ENCODE peak calls at places on chromosomes 12 and 14, in four cellular contexts. H, I, B and K are unnamed samples.

GRCh38 chr12:79183003-79183402 is 318.4 kb downstream of the SYT1 start:
- DNase-seq in H (no peak), I (no peak), B (no peak), K (no peak)

GRCh38 chr14:69877492-69877891 is 1.7 kb upstream of the SMOC1 start:
- DNase-seq in H (no peak), I (no peak), B (no peak), K (no peak)

GRCh38 chr14:68392393-68393085 is 400.3 kb downstream of the ZFP36L1 start:
- DNase-seq in H (peak), I (peak), B (no peak), K (no peak)

GRCh38 chr14:65142429-65142828 is 40.1 kb upstream of the MAX start:
- DNase-seq in H (no peak), I (no peak), B (no peak), K (no peak)

GRCh38 chr14:76720382-76720813 is 40.9 kb upstream of the VASH1 start:
- DNase-seq in H (peak), I (peak), B (peak), K (no peak)

GRCh38 chr12:1927051-1927680 is 8.7 kb upstream of the CACNA2D4 start:
- DNase-seq in H (no peak), I (no peak), B (no peak), K (no peak)

GRCh38 chr14:68807148-68807600 is 14.3 kb upstream of the ZFP36L1 start:
- DNase-seq in H (peak), I (peak), B (no peak), K (no peak)

GRCh38 chr12:122368361-122369073 is 54.0 kb downstream of the CLIP1 start:
- DNase-seq in H (peak), I (peak), B (peak), K (no peak)

GRCh38 chr12:67428431-67428830 is 159.3 kb downstream of the CAND1 start:
- DNase-seq in H (no peak), I (no peak), B (no peak), K (no peak)

GRCh38 chr12:102498471-102498870 is 18.1 kb upstream of the IGF1 start:
- DNase-seq in H (no peak), I (no peak), B (no peak), K (no peak)

GRCh38 chr12:62730649-62731377 is 204.1 kb downstream of the PPM1H start:
- DNase-seq in H (peak), I (no peak), B (no peak), K (no peak)

GRCh38 chr14:33525626-33526025 is 425.2 kb downstream of the EGLN3 start:
- DNase-seq in H (peak), I (no peak), B (no peak), K (no peak)
- H3K4me3 ChIP-seq in H (no peak), I (no peak), B (no peak), K (no peak)

GRCh38 chr12:64631197-64631596 is 20.9 kb downstream of the RASSF3 start:
- DNase-seq in H (no peak), I (no peak), B (no peak), K (no peak)

GRCh38 chr12:64621257-64621942 is 11.1 kb downstream of the RASSF3 start:
- DNase-seq in H (peak), I (peak), B (no peak), K (no peak)

GRCh38 chr12:64627781-64628180 is 17.5 kb downstream of the RASSF3 start:
- DNase-seq in H (peak), I (no peak), B (no peak), K (no peak)

GRCh38 chr12:64624035-64624434 is 13.7 kb downstream of the RASSF3 start:
- DNase-seq in H (no peak), I (no peak), B (no peak), K (no peak)

DNA sequence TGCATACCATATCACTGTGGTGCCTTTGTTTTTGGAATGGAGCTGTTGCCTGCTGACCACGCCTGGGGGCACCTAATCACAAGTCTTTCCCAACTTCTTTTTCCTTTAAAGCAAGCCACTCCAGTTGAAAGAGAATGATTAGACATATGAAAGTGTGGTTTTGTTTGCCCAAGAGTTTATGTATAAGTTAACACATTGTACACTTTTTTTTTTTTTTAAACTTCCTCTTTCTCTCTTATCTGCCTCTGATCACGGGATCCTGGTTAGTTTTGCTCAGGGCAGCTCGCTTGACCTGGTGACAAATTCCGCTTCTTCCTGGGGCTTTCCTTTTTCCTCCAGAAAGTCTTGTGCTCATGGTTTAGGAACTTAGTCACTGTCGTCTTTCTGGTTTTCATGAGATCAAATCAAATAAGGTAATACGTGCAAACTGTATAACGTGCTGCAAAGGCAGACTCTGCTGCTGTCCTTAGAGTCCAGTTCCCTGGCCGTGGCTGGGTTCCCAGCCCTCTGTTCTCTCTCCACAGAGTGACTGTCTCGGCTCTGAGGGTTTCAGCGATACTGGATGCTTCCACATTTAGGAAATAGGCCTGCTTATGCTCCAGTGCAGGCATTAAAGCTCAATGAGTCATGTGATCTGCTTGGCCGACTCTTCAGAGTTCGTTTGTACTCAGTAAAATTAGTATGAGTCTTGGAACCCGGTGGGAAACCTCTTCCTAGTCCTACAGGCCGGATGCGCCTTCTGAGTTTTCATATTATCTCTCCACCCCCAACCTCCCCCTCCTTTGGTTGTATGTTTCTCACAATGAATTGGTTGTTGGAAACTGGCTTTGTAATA is 15.2 kb downstream of the RASSF3 start:
- DNase-seq in H (peak), I (no peak), B (no peak), K (peak)
- H3K4me3 ChIP-seq in H (peak), I (no peak), B (peak), K (peak)

DNA sequence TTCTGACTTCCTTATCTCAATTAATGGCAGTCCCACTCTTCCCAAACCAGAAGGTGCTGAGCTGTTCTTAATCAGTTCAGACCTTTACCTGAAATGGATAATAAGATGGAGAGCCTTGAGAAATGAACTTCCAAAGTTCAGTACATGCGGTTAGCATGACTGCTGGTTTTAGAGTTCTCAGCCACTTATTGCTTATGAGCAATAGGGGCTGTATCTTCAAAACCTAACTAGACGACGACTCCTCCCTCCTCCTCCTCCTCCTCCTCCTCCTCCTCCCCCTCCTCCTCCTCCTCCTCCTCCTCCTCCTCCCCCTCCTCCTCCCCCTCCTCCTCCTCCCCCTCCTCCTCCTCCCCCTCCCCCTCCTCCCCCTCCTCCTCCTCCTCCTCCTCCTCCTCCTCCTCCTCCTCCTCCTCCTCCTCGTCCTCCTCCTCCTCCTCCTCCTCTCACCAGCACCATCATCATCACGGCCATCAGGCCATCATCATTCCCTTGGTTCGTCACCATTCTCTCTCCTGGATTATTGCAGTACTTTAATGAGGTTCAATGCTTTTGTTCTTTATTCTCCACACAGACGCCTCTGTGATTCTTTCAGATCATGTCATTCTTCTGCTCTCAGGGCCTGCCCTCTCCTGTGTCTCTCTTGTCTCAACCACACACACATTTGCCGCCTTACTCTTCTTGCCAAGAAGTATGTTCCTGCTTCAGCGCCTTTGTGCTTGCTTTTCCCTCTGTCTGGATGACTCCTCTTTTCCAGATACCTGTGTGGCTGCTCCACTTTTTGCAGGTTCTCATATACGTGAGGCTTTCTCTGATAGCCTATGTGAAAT is 2.7 kb downstream of the PCNX1 start:
- DNase-seq in H (peak), I (no peak), B (no peak), K (no peak)
- H3K4me3 ChIP-seq in H (peak), I (no peak), B (peak), K (peak)

GRCh38 chr12:11559941-11560340 is 89.5 kb upstream of the ETV6 start:
- DNase-seq in H (no peak), I (no peak), B (no peak), K (no peak)

GRCh38 chr12:11555743-11556625 is 93.5 kb upstream of the ETV6 start:
- DNase-seq in H (no peak), I (no peak), B (no peak), K (no peak)

GRCh38 chr12:11555195-11555594 is 94.3 kb upstream of the ETV6 start:
- DNase-seq in H (no peak), I (no peak), B (no peak), K (no peak)

DNA sequence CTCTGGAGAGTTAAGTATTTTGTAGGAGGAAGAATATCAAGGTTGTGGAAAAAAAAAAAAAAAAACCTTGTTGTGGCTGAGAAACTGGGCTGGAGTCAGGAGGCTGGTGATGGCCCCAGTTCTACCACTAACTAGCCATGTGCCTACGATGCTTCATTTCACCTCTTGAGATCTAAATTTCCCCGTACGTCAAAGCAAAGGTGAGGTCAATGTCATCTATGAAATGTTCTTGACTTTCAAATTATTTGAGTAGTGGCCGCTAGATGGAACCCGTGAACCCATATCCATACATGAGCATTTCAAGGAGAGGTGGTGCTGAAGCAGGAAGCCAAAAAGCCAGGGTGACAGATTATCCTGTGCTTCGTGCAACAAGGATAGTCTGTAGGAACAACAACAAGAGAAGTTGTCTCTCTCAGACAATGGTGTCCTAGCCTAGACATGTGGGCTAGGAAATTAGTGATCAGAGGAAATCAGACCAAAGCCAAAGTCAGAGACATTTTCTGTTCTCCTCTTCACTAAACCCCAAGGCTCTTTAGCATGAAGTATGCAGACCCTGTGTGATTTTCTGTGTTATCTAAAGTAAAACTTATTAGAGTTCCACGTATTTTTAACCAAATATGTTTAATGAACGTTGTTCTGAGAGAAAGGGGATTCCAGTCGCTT is 95.5 kb upstream of the ETV6 start:
- DNase-seq in H (peak), I (no peak), B (peak), K (no peak)
- H3K4me3 ChIP-seq in H (no peak), I (no peak), B (no peak), K (no peak)

GRCh38 chr12:55726911-55727310 is 1.9 kb downstream of the CD63 start:
- DNase-seq in H (no peak), I (no peak), B (no peak), K (no peak)
- H3K4me3 ChIP-seq in H (peak), I (no peak), B (peak), K (peak)

GRCh38 chr14:101589486-101590015 is 28.3 kb downstream of the DIO3 start:
- DNase-seq in H (no peak), I (peak), B (no peak), K (no peak)

GRCh38 chr14:101591582-101591981 is 30.3 kb downstream of the DIO3 start:
- DNase-seq in H (no peak), I (peak), B (no peak), K (no peak)

GRCh38 chr14:101590062-101590461 is 28.8 kb downstream of the DIO3 start:
- DNase-seq in H (no peak), I (peak), B (no peak), K (no peak)

GRCh38 chr14:101591121-101591520 is 29.8 kb downstream of the DIO3 start:
- DNase-seq in H (no peak), I (peak), B (no peak), K (no peak)

GRCh38 chr14:101590616-101591015 is 29.3 kb downstream of the DIO3 start:
- DNase-seq in H (no peak), I (peak), B (no peak), K (no peak)
- H3K4me3 ChIP-seq in H (no peak), I (no peak), B (no peak), K (no peak)

GRCh38 chr14:60125918-60126317 is 34.2 kb downstream of the PCNX4 start:
- DNase-seq in H (no peak), I (no peak), B (no peak), K (no peak)
- H3K4me3 ChIP-seq in H (no peak), I (no peak), B (no peak), K (no peak)

GRCh38 chr12:9379023-9379742 is 171.0 kb upstream of the PZP start:
- DNase-seq in H (no peak), I (no peak), B (no peak), K (no peak)

GRCh38 chr12:9378430-9378835 is 170.2 kb upstream of the PZP start:
- DNase-seq in H (no peak), I (no peak), B (no peak), K (no peak)

GRCh38 chr12:9381619-9382018 is 173.4 kb upstream of the PZP start:
- DNase-seq in H (no peak), I (no peak), B (no peak), K (no peak)

GRCh38 chr12:9383585-9383984 is 175.4 kb upstream of the PZP start:
- DNase-seq in H (no peak), I (no peak), B (no peak), K (no peak)

GRCh38 chr12:9380650-9381049 is 172.5 kb upstream of the PZP start:
- DNase-seq in H (no peak), I (no peak), B (no peak), K (no peak)
- H3K4me3 ChIP-seq in H (no peak), I (no peak), B (no peak), K (no peak)

GRCh38 chr14:77805703-77806102 is 5.8 kb downstream of the ADCK1 start:
- DNase-seq in H (no peak), I (no peak), B (peak), K (no peak)

GRCh38 chr14:77794357-77794756 is 5.6 kb upstream of the ADCK1 start:
- DNase-seq in H (no peak), I (no peak), B (no peak), K (no peak)

GRCh38 chr14:77804592-77804991 is 4.7 kb downstream of the ADCK1 start:
- DNase-seq in H (no peak), I (no peak), B (no peak), K (no peak)

GRCh38 chr14:77800814-77801213 is 905 bp downstream of the ADCK1 start:
- DNase-seq in H (no peak), I (no peak), B (no peak), K (no peak)

GRCh38 chr14:77799863-77800730 is at the start of gene ADCK1:
- DNase-seq in H (peak), I (peak), B (peak), K (peak)
- H3K4me3 ChIP-seq in H (peak), I (peak), B (peak), K (peak)